ENCODE peak calls at places on chromosome 4, in nine cellular contexts. I is H54, V is smooth muscle cell of the brain vasculature, J is anterior cingulate cortex, C is iPS-NIHi11, P is NCI-H2081 treated with DMSO at 0.1 percent for 48 hours, L is AG04450, U is HS-5, E is non-pigmented ciliary epithelial cell. W is an unnamed sample.

GRCh38 chr4:1200425-1201035 is 28.1 kb upstream of the SPON2 start:
- DNase-seq in I (peak; percentile 51), V (peak; percentile 46), J (no peak), C (peak; percentile 42), P (no peak), L (peak; percentile 87), U (peak; percentile 50), E (peak; percentile 73), W (no peak)

GRCh38 chr4:128653514-128654420 is 155.7 kb upstream of the JADE1 start:
- DNase-seq in I (no peak), V (no peak), J (peak; percentile 11), C (peak; percentile 41), P (no peak), L (peak; percentile 45), U (no peak), E (no peak), W (no peak)

GRCh38 chr4:26334366-26334765 is 13.6 kb downstream of the RBPJ start:
- DNase-seq in I (no peak), V (no peak), J (no peak), C (no peak), P (no peak), L (no peak), U (no peak), E (no peak), W (no peak)

GRCh38 chr4:121370729-121371325 is 10.0 kb downstream of the QRFPR start:
- DNase-seq in I (no peak), V (peak; percentile 37), J (peak; percentile 10), C (peak; percentile 28), P (no peak), L (peak; percentile 1), U (no peak), E (no peak), W (no peak)

GRCh38 chr4:7135389-7135746 is 57.0 kb upstream of the SORCS2 start:
- DNase-seq in I (peak; percentile 19), V (peak; percentile 83), J (no peak), C (no peak), P (no peak), L (peak; percentile 20), U (no peak), E (no peak), W (no peak)

GRCh38 chr4:205097-205756 is 80.9 kb downstream of the ZNF718 start:
- DNase-seq in I (no peak), V (no peak), J (no peak), C (no peak), P (no peak), L (no peak), U (no peak), E (no peak), W (no peak)

GRCh38 chr4:11976726-11977263 is 548.1 kb upstream of the HS3ST1 start:
- DNase-seq in I (no peak), V (no peak), J (no peak), C (no peak), P (no peak), L (no peak), U (no peak), E (no peak), W (no peak)

GRCh38 chr4:186027405-186027804 is 41.6 kb upstream of the TLR3 start:
- DNase-seq in I (no peak), V (no peak), J (no peak), C (no peak), P (no peak), L (no peak), U (no peak), E (no peak), W (no peak)

GRCh38 chr4:59841698-59842097 is 1358.4 kb upstream of the ADGRL3 start:
- DNase-seq in I (no peak), V (no peak), J (no peak), C (no peak), P (no peak), L (no peak), U (no peak), E (no peak), W (no peak)